ENCODE peak calls at places on chromosomes 1 and 21, in nine cellular contexts. K, Y, A, E, I, R, N, L and Z are unnamed samples.

GRCh38 chr1:117586747-117587478 is 18.9 kb upstream of the TENT5C start:
- DNase-seq in K (no peak), Y (no peak), A (no peak), E (peak; percentile 79), I (no peak), R (no peak), N (no peak), L (no peak), Z (no peak)

GRCh38 chr1:8089535-8090228 is 63.6 kb upstream of the ERRFI1 start:
- DNase-seq in K (no peak), Y (no peak), A (no peak), E (no peak), I (no peak), R (no peak), N (no peak), L (no peak), Z (no peak)

GRCh38 chr1:178645826-178646200 is 79.2 kb upstream of the RALGPS2 start:
- DNase-seq in K (no peak), Y (no peak), A (no peak), E (no peak), I (no peak), R (no peak), N (no peak), L (no peak), Z (no peak)

GRCh38 chr1:216626394-216627067 is 96.7 kb downstream of the ESRRG start:
- DNase-seq in K (no peak), Y (no peak), A (no peak), E (no peak), I (no peak), R (no peak), N (no peak), L (peak; percentile 81), Z (no peak)

GRCh38 chr1:14681182-14681581 is 82.7 kb downstream of the KAZN start:
- DNase-seq in K (no peak), Y (no peak), A (no peak), E (no peak), I (no peak), R (no peak), N (no peak), L (no peak), Z (no peak)

GRCh38 chr1:154682252-154682651 is 74.3 kb upstream of the ADAR start:
- DNase-seq in K (no peak), Y (no peak), A (no peak), E (no peak), I (no peak), R (no peak), N (no peak), L (no peak), Z (no peak)

GRCh38 chr1:25004355-25004754 is 74.3 kb upstream of the RUNX3 start:
- DNase-seq in K (no peak), Y (no peak), A (no peak), E (no peak), I (no peak), R (no peak), N (no peak), L (no peak), Z (no peak)

GRCh38 chr1:30512922-30513265 is 210.5 kb downstream of the MATN1 start:
- DNase-seq in K (no peak), Y (peak; percentile 16), A (no peak), E (no peak), I (no peak), R (no peak), N (no peak), L (no peak), Z (no peak)

GRCh38 chr1:12412439-12412838 is 182.6 kb downstream of the VPS13D start:
- DNase-seq in K (no peak), Y (no peak), A (no peak), E (no peak), I (no peak), R (no peak), N (no peak), L (no peak), Z (no peak)

GRCh38 chr1:200103961-200104583 is 76.6 kb downstream of the NR5A2 start:
- DNase-seq in K (no peak), Y (no peak), A (no peak), E (no peak), I (no peak), R (no peak), N (no peak), L (no peak), Z (no peak)

GRCh38 chr1:223269006-223269405 is 95.0 kb downstream of the SUSD4 start:
- DNase-seq in K (no peak), Y (peak; percentile 31), A (no peak), E (no peak), I (no peak), R (no peak), N (no peak), L (no peak), Z (peak; percentile 40)

GRCh38 chr1:167563579-167564246 is 10.2 kb upstream of the CREG1 start:
- DNase-seq in K (no peak), Y (peak; percentile 42), A (no peak), E (no peak), I (peak; percentile 35), R (no peak), N (no peak), L (peak; percentile 34), Z (no peak)

GRCh38 chr1:206892351-206892984 is 4.8 kb upstream of the IL24 start:
- DNase-seq in K (no peak), Y (no peak), A (no peak), E (no peak), I (no peak), R (no peak), N (no peak), L (no peak), Z (no peak)

GRCh38 chr21:25039461-25040380 is 567.6 kb downstream of the MRPL39 start:
- DNase-seq in K (no peak), Y (no peak), A (no peak), E (no peak), I (no peak), R (no peak), N (peak; percentile 82), L (no peak), Z (no peak)

GRCh38 chr1:219374636-219375035 is 201.0 kb downstream of the LYPLAL1 start:
- DNase-seq in K (no peak), Y (no peak), A (no peak), E (no peak), I (no peak), R (no peak), N (no peak), L (no peak), Z (no peak)

GRCh38 chr1:76746195-76746594 is 121.1 kb upstream of the ST6GALNAC5 start:
- DNase-seq in K (no peak), Y (no peak), A (no peak), E (no peak), I (no peak), R (no peak), N (no peak), L (no peak), Z (no peak)

GRCh38 chr1:76744989-76745388 is 122.3 kb upstream of the ST6GALNAC5 start:
- DNase-seq in K (no peak), Y (no peak), A (no peak), E (no peak), I (no peak), R (no peak), N (no peak), L (no peak), Z (no peak)
- TF ChIP-seq CTCF in K (no peak), Y (no peak), A (no peak), E (no peak), I (no peak), R (no peak), N (no peak), L (no peak), Z (no peak)

DNA sequence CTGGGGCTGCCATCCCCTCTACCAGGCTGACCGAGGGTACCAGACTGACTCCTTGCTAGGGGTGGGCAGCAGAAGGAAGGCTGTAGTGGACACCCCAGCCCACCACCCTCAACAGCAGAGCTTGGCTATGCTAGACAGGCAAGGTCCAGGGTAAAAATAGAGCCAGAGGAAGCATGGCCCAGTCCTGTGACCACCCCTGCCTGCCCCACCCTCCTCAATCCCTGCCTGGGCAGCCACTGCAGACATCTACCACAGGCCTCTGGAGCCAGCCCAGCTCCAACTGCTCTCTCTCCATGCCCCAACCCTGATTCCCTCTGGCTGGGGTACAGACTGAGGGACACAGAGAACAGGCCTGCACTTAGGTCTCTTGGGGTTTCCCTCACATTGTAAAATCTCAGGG is 1.7 kb downstream of the S100A1 start:
- DNase-seq in K (no peak), Y (no peak), A (no peak), E (no peak), I (peak; percentile 80), R (no peak), N (no peak), L (no peak), Z (no peak)
- TF ChIP-seq POLR2A in K (no peak), Y (no peak), A (no peak), E (no peak), I (no peak), R (no peak), N (no peak), L (no peak), Z (no peak)

GRCh38 chr21:41883582-41883981 is 4.4 kb upstream of the PRDM15 start:
- DNase-seq in K (no peak), Y (no peak), A (no peak), E (no peak), I (no peak), R (no peak), N (no peak), L (no peak), Z (no peak)

GRCh38 chr21:41887682-41888081 is 8.5 kb upstream of the PRDM15 start:
- DNase-seq in K (no peak), Y (no peak), A (no peak), E (no peak), I (no peak), R (no peak), N (no peak), L (no peak), Z (no peak)

GRCh38 chr21:41886331-41886730 is 7.2 kb upstream of the PRDM15 start:
- DNase-seq in K (no peak), Y (no peak), A (no peak), E (no peak), I (no peak), R (no peak), N (no peak), L (no peak), Z (no peak)

GRCh38 chr21:41885341-41886024 is 6.3 kb upstream of the PRDM15 start:
- DNase-seq in K (no peak), Y (no peak), A (no peak), E (no peak), I (no peak), R (no peak), N (no peak), L (no peak), Z (no peak)

DNA sequence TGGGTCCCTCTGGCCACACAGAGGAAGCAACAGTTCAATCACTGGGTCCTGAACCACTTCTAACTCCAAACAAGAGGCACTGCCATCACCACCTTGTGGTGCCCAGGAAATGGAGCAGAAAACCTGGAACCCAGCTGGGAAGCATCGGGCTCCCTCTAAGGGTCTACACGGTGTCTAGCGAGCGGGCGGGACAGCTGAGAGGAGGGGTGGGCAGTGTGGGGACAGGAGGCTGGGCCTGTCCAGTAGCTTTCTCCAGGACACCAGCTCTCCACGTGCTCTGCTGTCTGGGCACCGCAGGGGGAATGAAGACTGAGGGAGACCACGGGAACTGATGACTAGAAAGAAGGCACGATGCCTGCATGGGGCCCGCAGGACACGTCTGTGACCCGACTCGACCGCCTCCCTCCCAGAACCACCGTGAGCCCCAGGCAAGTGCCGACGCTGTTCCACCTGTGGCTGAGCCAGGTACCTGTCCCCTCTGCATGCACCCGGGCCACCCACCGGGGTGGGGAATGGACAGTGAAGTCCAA is 5.4 kb upstream of the PRDM15 start:
- DNase-seq in K (no peak), Y (no peak), A (no peak), E (no peak), I (no peak), R (no peak), N (no peak), L (no peak), Z (no peak)
- TF ChIP-seq CTCF in K (no peak), Y (no peak), A (peak; percentile 0), E (no peak), I (no peak), R (no peak), N (no peak), L (no peak), Z (no peak)

GRCh38 chr1:28123461-28123961 is 35.1 kb upstream of the EYA3 start:
- DNase-seq in K (no peak), Y (no peak), A (no peak), E (no peak), I (no peak), R (peak; percentile 62), N (no peak), L (no peak), Z (no peak)
- TF ChIP-seq POLR2A in K (no peak), Y (no peak), A (no peak), E (no peak), I (no peak), R (no peak), N (no peak), L (no peak), Z (no peak)